ENCODE peak calls at places on chromosome 10, in six cellular contexts. Y, W, G, A, Q and R are unnamed samples.

GRCh38 chr10:26448706-26449435 is 10.7 kb downstream of the APBB1IP start:
- DNase-seq in Y (no peak), W (no peak), G (no peak), A (peak; percentile 8), Q (peak; percentile 93), R (peak; percentile 70)

GRCh38 chr10:89940076-89940475 is 238.7 kb downstream of the KIF20B start:
- DNase-seq in Y (peak; percentile 24), W (no peak), G (no peak), A (no peak), Q (no peak), R (no peak)

GRCh38 chr10:71797533-71798307 is 24.4 kb upstream of the VSIR start:
- DNase-seq in Y (no peak), W (no peak), G (no peak), A (no peak), Q (no peak), R (no peak)

GRCh38 chr10:111116211-111116610 is 39.4 kb downstream of the ADRA2A start:
- DNase-seq in Y (no peak), W (no peak), G (no peak), A (no peak), Q (no peak), R (no peak)

GRCh38 chr10:17307149-17307548 is 79.1 kb downstream of the VIM start:
- DNase-seq in Y (no peak), W (no peak), G (no peak), A (no peak), Q (no peak), R (no peak)

GRCh38 chr10:61975107-61975932 is 73.8 kb downstream of the ARID5B start:
- DNase-seq in Y (peak; percentile 81), W (no peak), G (no peak), A (peak; percentile 97), Q (peak; percentile 73), R (no peak)

GRCh38 chr10:127987467-127988380 is 80.8 kb downstream of the PTPRE start:
- DNase-seq in Y (peak; percentile 17), W (no peak), G (no peak), A (no peak), Q (no peak), R (no peak)

GRCh38 chr10:122054046-122055025 is 65.4 kb downstream of the TACC2 start:
- DNase-seq in Y (peak; percentile 84), W (peak; percentile 59), G (peak; percentile 76), A (peak; percentile 67), Q (peak; percentile 22), R (no peak)

GRCh38 chr10:99854860-99855259 is 72.4 kb downstream of the ABCC2 start:
- DNase-seq in Y (no peak), W (peak; percentile 43), G (peak; percentile 38), A (peak; percentile 62), Q (peak; percentile 32), R (no peak)

GRCh38 chr10:91694170-91694794 is 61.4 kb upstream of the PPP1R3C start:
- DNase-seq in Y (peak; percentile 83), W (no peak), G (no peak), A (peak; percentile 71), Q (peak; percentile 31), R (peak; percentile 30)

GRCh38 chr10:54009672-54010071 is 791.4 kb downstream of the PCDH15 start:
- DNase-seq in Y (no peak), W (no peak), G (no peak), A (no peak), Q (no peak), R (no peak)

GRCh38 chr10:82953909-82954308 is 1078.9 kb downstream of the NRG3 start:
- DNase-seq in Y (peak; percentile 4), W (no peak), G (no peak), A (no peak), Q (peak; percentile 7), R (no peak)
- TF ChIP-seq CTCF in Y (no peak), W (no peak), G (no peak), A (no peak), Q (peak; percentile 9), R (no peak)

DNA sequence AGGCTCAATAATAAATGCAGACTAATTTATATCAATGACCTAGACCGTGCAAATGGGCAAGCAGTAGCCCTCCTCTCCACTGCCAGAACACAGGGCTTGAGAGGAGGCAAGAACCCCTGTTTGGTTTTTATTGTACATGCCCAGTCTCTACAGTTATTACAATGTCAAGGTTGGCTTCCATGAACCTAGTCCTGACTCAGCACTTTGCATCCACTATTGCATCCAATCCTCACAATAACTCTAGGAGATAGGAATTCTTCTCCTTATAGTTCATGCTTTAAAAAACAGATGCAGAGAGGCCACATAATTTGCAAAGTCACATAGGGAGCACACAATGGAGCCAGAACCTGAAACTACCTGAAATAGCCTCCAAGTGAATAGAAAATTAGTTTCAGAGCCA is 7.0 kb upstream of the COL13A1 start:
- DNase-seq in Y (no peak), W (no peak), G (no peak), A (no peak), Q (no peak), R (no peak)
- TF ChIP-seq CTCF in Y (no peak), W (no peak), G (no peak), A (no peak), Q (no peak), R (no peak)

GRCh38 chr10:52818019-52818418 is 45.4 kb upstream of the MBL2 start:
- DNase-seq in Y (peak; percentile 80), W (no peak), G (no peak), A (peak; percentile 100), Q (peak; percentile 87), R (peak; percentile 33)

GRCh38 chr10:52820316-52820715 is 47.7 kb upstream of the MBL2 start:
- DNase-seq in Y (no peak), W (no peak), G (no peak), A (peak; percentile 86), Q (no peak), R (no peak)

GRCh38 chr10:52814506-52814905 is 41.9 kb upstream of the MBL2 start:
- DNase-seq in Y (no peak), W (no peak), G (no peak), A (no peak), Q (peak; percentile 29), R (no peak)
- TF ChIP-seq CTCF in Y (no peak), W (no peak), G (no peak), A (no peak), Q (no peak), R (no peak)

GRCh38 chr10:77619964-77620703 is 17.5 kb downstream of the KCNMA1 start:
- DNase-seq in Y (no peak), W (no peak), G (no peak), A (no peak), Q (no peak), R (no peak)
- TF ChIP-seq CTCF in Y (no peak), W (no peak), G (no peak), A (no peak), Q (no peak), R (no peak)

DNA sequence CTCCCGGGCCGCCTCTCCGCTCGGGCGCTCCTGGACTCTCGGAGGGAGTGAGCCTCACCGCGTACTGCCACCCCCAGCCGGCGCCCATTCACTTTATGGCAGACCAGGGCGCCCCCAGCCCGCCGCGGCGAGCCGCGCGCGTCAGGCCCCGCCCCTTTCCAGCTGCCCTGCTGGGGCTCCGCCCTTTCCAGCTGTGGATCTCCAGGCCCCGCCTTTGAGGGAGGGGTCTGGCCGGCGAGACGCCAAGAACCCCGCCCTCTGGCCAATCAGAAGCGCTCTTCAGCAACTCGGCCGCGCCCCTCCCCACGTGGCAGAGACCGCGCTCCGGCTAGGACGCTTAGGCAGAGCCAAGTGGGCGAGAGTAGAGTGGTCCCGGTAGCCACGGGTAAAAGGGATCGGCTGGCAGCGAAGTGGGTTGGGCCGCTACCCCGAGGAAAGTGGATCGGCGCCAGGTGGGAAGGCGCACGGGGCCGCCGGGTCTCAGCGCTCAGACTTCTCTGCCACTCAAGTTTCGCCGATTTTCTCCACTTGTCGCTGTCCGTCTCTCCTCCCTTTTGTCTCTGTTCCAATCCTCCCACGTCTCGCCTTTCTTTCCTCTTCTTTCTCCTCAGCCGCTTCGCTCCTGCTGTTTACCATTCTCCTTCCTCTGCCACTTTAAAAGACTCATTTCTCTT is at the start of gene PITX3:
- DNase-seq in Y (peak; percentile 49), W (peak; percentile 93), G (peak; percentile 93), A (peak; percentile 69), Q (peak; percentile 89), R (peak; percentile 99)
- TF ChIP-seq CTCF in Y (no peak), W (no peak), G (no peak), A (no peak), Q (no peak), R (no peak)

GRCh38 chr10:118827466-118828155 is 72.8 kb upstream of the CACUL1 start:
- DNase-seq in Y (no peak), W (no peak), G (no peak), A (no peak), Q (no peak), R (no peak)
- TF ChIP-seq CTCF in Y (peak; percentile 31), W (no peak), G (no peak), A (peak; percentile 59), Q (peak; percentile 30), R (no peak)

DNA sequence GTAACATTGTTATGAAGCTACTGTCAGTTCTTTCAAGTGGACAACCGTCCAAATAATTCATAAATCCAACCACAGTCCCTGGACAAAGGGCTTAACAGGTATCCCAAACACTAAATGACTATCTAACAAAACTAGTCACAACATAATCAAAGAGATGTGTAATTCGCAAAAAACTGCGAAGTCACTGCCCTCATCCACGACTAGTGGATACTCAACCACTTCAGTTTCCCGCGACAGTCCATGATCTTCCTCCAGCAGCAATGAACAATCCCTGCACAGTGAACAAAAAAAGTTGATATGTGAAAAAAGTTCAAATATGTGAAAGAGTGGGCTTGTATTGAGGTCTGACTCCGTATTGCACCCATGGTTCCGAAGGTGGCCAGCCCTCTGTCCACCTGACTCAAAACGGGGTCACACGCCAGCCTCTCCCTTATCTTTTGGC is 284 bp downstream of the DCLRE1A start:
- DNase-seq in Y (no peak), W (no peak), G (no peak), A (peak; percentile 16), Q (no peak), R (no peak)
- TF ChIP-seq CTCF in Y (no peak), W (no peak), G (no peak), A (no peak), Q (no peak), R (no peak)

DNA sequence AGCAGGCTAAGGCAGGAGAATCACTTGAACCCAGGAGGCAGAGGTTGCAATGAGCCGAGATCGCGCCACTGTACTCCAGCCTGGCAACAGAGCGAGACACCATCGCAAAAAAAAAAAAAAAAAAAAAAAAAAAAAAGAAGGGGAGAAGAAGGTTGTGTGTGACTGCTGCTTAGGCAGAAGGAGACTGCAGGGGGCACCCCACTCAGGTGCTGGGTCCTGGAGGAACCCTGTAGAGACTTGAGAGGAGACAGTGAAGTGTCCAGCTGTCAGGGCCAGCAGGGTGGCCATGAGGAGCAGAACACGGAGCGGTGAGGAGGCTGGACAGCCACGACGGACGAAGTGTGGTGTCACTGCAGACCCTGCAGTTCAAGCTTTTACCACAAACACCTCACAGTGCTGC is 99.0 kb upstream of the NMT2 start:
- DNase-seq in Y (no peak), W (no peak), G (no peak), A (no peak), Q (no peak), R (no peak)
- TF ChIP-seq CTCF in Y (no peak), W (no peak), G (no peak), A (no peak), Q (no peak), R (no peak)

DNA sequence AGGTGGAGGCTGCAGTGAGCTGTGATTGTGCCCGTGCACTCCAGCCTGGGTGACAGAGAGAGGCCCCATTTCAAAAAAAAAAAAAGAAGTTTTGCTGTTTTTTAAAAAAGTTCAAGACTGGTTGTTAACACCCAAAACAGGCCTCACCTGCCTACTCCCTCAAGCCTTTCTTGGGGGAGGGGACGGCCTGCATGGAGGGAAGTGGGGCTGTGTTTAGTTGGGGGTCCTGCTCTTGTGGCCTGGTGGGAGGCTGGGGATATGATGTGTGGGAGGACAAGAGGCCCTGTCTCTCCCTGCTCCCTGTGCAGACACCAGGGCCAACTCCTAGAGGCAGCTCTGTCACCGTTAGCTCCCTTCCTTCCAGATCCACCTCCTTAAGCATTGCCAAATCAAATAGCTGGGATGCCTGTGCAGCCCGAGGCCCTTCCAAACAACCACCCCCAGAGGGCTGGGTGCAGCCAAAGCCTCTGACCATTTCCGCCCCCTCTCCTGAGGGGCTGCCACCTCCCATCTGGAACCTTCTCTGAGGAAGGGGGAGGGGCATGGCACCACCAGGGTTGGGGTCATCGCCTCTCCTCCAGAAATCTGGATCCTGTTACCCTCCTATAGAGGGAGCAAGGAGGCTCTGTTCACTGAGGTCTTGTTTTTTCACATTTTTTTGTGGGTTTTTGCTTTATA is 32.9 kb upstream of the ANKRD2 start:
- DNase-seq in Y (peak; percentile 39), W (no peak), G (peak; percentile 49), A (peak; percentile 20), Q (no peak), R (no peak)
- TF ChIP-seq CTCF in Y (no peak), W (no peak), G (peak; percentile 38), A (peak; percentile 15), Q (no peak), R (no peak)